ENCODE peak calls at places on chromosomes 1 and 21, in ten cellular contexts. I, H, M, Q, K, S, O, L, V and B are unnamed samples.

GRCh38 chr1:6962956-6963915 is 178.0 kb downstream of the CAMTA1 start:
- DNase-seq in I (peak), H (no peak), M (no peak), Q (peak), K (peak), S (peak), O (peak), L (peak), V (no peak), B (peak)

GRCh38 chr1:40143891-40144575 is 17.2 kb upstream of the RLF start:
- DNase-seq in I (peak), H (peak), M (peak), Q (peak), K (peak), S (peak), O (peak), L (peak), V (peak), B (peak)

GRCh38 chr1:17979815-17980214 is 127.8 kb upstream of the IGSF21 start:
- DNase-seq in I (peak), H (no peak), M (no peak), Q (no peak), K (no peak), S (no peak), O (peak), L (no peak), V (no peak), B (no peak)

GRCh38 chr1:155049651-155050559 is 1.2 kb upstream of the ADAM15 start:
- DNase-seq in I (no peak), H (no peak), M (no peak), Q (no peak), K (peak), S (no peak), O (no peak), L (no peak), V (no peak), B (peak)

GRCh38 chr1:47191940-47192457 is 2.2 kb upstream of the PDZK1IP1 start:
- DNase-seq in I (no peak), H (no peak), M (no peak), Q (no peak), K (no peak), S (no peak), O (no peak), L (no peak), V (no peak), B (no peak)

GRCh38 chr21:41612674-41613250 is 104.8 kb upstream of the TMPRSS2 start:
- DNase-seq in I (peak), H (peak), M (no peak), Q (peak), K (peak), S (no peak), O (peak), L (peak), V (no peak), B (peak)

GRCh38 chr1:109610609-109611307 is 8.7 kb downstream of the GNAT2 start:
- DNase-seq in I (no peak), H (peak), M (no peak), Q (no peak), K (peak), S (no peak), O (no peak), L (no peak), V (no peak), B (peak)

GRCh38 chr1:47578026-47578861 is 140.4 kb downstream of the FOXD2 start:
- DNase-seq in I (no peak), H (peak), M (no peak), Q (no peak), K (no peak), S (no peak), O (no peak), L (no peak), V (no peak), B (no peak)